ENCODE peak calls at places on chromosomes 6 and 20, in four cellular contexts. I is heart right ventricle, U is germinal center, Q is NCI-H345. V is an unnamed sample.

GRCh38 chr20:46814366-46815232 is 80.0 kb upstream of the EYA2 start:
- DNase-seq in U (no peak), I (no peak), Q (peak), V (peak)

GRCh38 chr6:156953478-156954146 is 176.4 kb downstream of the ARID1B start:
- DNase-seq in Q (peak), I (peak), U (no peak), V (no peak)

GRCh38 chr6:34298941-34299340 is 50.1 kb upstream of the SMIM29 start:
- DNase-seq in U (no peak), I (no peak), Q (no peak), V (no peak)

GRCh38 chr6:130602151-130602770 is 224.9 kb upstream of the SMLR1 start:
- DNase-seq in U (no peak), I (no peak), Q (no peak), V (no peak)

GRCh38 chr6:144447487-144447886 is 162.4 kb downstream of the UTRN start:
- DNase-seq in I (no peak), Q (no peak), U (no peak), V (no peak)

GRCh38 chr6:115643762-115644161 is 416.9 kb downstream of the FRK start:
- DNase-seq in I (no peak), Q (no peak), U (no peak), V (no peak)

GRCh38 chr6:43428874-43429273 is 1.5 kb downstream of the ABCC10 start:
- DNase-seq in Q (no peak), U (no peak), I (no peak), V (no peak)

GRCh38 chr6:118743744-118744143 is 92.4 kb upstream of the CEP85L start:
- DNase-seq in U (no peak), Q (no peak), I (no peak), V (no peak)

GRCh38 chr6:5175195-5175594 is 85.6 kb downstream of the LYRM4 start:
- DNase-seq in U (peak), Q (no peak), I (no peak), V (peak)

GRCh38 chr6:85129881-85130280 is 320.0 kb upstream of the NT5E start:
- DNase-seq in Q (no peak), I (no peak), U (no peak), V (no peak)

GRCh38 chr6:141326426-141326825 is 806.3 kb upstream of the GJE1 start:
- DNase-seq in U (no peak), I (no peak), Q (no peak), V (no peak)

GRCh38 chr6:32836873-32837272 is 1.7 kb downstream of the TAP2 start:
- DNase-seq in U (no peak), Q (no peak), I (no peak), V (no peak)

GRCh38 chr6:6885521-6886088 is 222.2 kb upstream of the RREB1 start:
- DNase-seq in Q (no peak), I (peak), U (no peak), V (no peak)

GRCh38 chr6:39102024-39102820 is 12.8 kb downstream of the SAYSD1 start:
- DNase-seq in U (peak), Q (no peak), I (no peak), V (peak)

GRCh38 chr20:19849341-19850189 is 91.5 kb downstream of the RIN2 start:
- DNase-seq in Q (no peak), U (no peak), I (peak), V (no peak)

GRCh38 chr6:42740725-42741124 is 5.2 kb downstream of the TBCC start:
- DNase-seq in I (no peak), Q (no peak), U (no peak), V (no peak)

GRCh38 chr6:119603501-119603900 is 253.9 kb upstream of the MAN1A1 start:
- DNase-seq in U (no peak), I (no peak), Q (no peak), V (no peak)

GRCh38 chr20:40982415-40983145 is 46.0 kb upstream of the TOP1 start:
- DNase-seq in U (no peak), I (no peak), Q (no peak), V (no peak)

GRCh38 chr6:140101367-140101766 is 726.9 kb upstream of the CITED2 start:
- DNase-seq in I (no peak), Q (no peak), U (no peak), V (no peak)

GRCh38 chr6:47247227-47247797 is 62.4 kb downstream of the TNFRSF21 start:
- DNase-seq in U (peak), Q (peak), I (peak), V (no peak)

GRCh38 chr6:26439151-26439550 is 1.2 kb upstream of the BTN3A3 start:
- DNase-seq in U (no peak), Q (no peak), I (no peak), V (no peak)

GRCh38 chr6:130107710-130108109 is 89.3 kb downstream of the L3MBTL3 start:
- DNase-seq in Q (no peak), U (no peak), I (no peak), V (no peak)

GRCh38 chr20:41300383-41300782 is 17.1 kb downstream of the ZHX3 start:
- DNase-seq in Q (peak), U (no peak), I (no peak), V (no peak)

V was measured in H9.